ENCODE peak calls at places on chromosomes 2 and 18, in four cellular contexts. Q is right atrium auricular region, G is heart left ventricle, E is BJ. D is an unnamed sample. For H3K27me3, the result is how much of the 10 kb centered on the place peaks cover.

GRCh38 chr2:231199219-231199618 is 788 bp downstream of the ARMC9 start:
- DNase-seq in Q (no peak), G (no peak), E (no peak), D (no peak)

GRCh38 chr2:191115801-191116200 is 35.0 kb downstream of the STAT4 start:
- DNase-seq in Q (no peak), G (no peak), E (no peak), D (no peak)

GRCh38 chr2:240619506-240620148 is 5.7 kb upstream of the GPR35 start:
- DNase-seq in Q (no peak), G (peak), E (no peak), D (no peak)

GRCh38 chr2:165952600-165953210 is 871 bp downstream of the TTC21B start:
- DNase-seq in Q (no peak), G (no peak), E (peak), D (no peak)

GRCh38 chr18:12309683-12310198 is 1.7 kb downstream of the TUBB6 start:
- DNase-seq in Q (peak), G (no peak), E (no peak), D (no peak)

GRCh38 chr2:79260848-79261247 is 101.3 kb upstream of the REG3A start:
- DNase-seq in Q (no peak), G (no peak), E (no peak), D (no peak)

GRCh38 chr18:47115205-47115604 is 35.1 kb downstream of the HDHD2 start:
- DNase-seq in Q (no peak), G (no peak), E (no peak), D (no peak)

GRCh38 chr2:238107525-238108422 is 7.6 kb downstream of the ESPNL start:
- DNase-seq in Q (no peak), G (peak), E (no peak), D (no peak)

GRCh38 chr2:30706534-30707303 is 100.5 kb downstream of the CAPN13 start:
- DNase-seq in Q (no peak), G (peak), E (no peak), D (peak)

GRCh38 chr2:222915092-222915957 is 54.5 kb downstream of the ACSL3 start:
- DNase-seq in Q (no peak), G (no peak), E (no peak), D (no peak)

GRCh38 chr2:72694715-72695496 is 130.9 kb downstream of the EXOC6B start:
- DNase-seq in Q (peak), G (peak), E (peak), D (no peak)

GRCh38 chr2:147659051-147659450 is 185.8 kb upstream of the ACVR2A start:
- DNase-seq in Q (no peak), G (no peak), E (peak), D (no peak)

GRCh38 chr2:209973328-209973727 is 29.1 kb upstream of the RPE start:
- DNase-seq in Q (no peak), G (no peak), E (no peak), D (no peak)

DNA sequence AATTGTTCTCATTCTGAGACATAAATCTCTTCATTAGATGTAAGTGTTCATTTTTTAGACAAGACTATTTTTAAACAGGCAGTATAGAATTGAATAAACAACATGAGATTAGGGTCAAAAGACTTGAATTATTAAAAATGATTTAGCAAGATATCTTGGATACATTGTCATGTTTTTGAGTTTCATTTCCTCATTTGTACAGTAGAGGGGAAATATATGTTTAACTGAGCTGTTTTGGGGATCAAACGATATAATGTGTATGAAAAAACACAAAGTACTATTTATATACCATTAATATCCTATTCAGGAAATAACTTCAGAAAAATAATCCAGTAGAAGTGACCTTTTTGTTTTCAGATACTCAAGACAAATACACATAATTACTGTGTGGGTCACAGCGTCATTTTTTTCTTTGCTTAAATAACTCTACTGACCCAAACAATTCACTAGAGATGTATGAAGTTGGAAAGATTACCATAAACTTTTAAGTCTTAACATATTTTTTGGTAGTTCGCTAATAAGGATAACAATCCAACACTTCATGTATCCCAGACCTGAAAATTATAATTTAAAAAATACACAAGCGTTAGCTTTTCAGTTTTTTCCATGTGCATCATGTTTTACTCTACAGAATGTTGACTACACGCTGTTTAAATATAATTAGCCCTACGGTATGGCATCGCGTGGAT is 876 bp upstream of the ASXL3 start:
- DNase-seq in Q (no peak), G (no peak), E (no peak), D (no peak)
- H3K27me3 ChIP-seq in Q (under half), G (under half), E (under half), D (under half)

GRCh38 chr2:218860950-218861381 is 1.4 kb downstream of the WNT6 start:
- DNase-seq in Q (no peak), G (peak), E (no peak), D (no peak)

GRCh38 chr2:218859994-218860831 is 608 bp downstream of the WNT6 start:
- DNase-seq in Q (no peak), G (no peak), E (no peak), D (no peak)

GRCh38 chr2:218861645-218862318 is 2.2 kb downstream of the WNT6 start:
- DNase-seq in Q (no peak), G (no peak), E (no peak), D (no peak)

GRCh38 chr2:218865396-218865795 is 5.8 kb downstream of the WNT6 start:
- DNase-seq in Q (no peak), G (no peak), E (no peak), D (no peak)

GRCh38 chr2:218863021-218863520 is 3.5 kb downstream of the WNT6 start:
- DNase-seq in Q (no peak), G (no peak), E (no peak), D (no peak)
- H3K27me3 ChIP-seq in Q (under half), G (half or more), E (under half), D (under half)

GRCh38 chr2:199455186-199455532 is 2.6 kb downstream of the SATB2 start:
- DNase-seq in Q (no peak), G (no peak), E (no peak), D (no peak)
- H3K27me3 ChIP-seq in Q (under half), G (half or more), E (under half), D (under half)

GRCh38 chr2:69381337-69381737 is 5.7 kb downstream of the GFPT1 start:
- DNase-seq in Q (no peak), G (no peak), E (no peak), D (no peak)
- H3K27me3 ChIP-seq in Q (under half), G (under half), E (under half), D (under half)

GRCh38 chr18:59275406-59275949 is 2.2 kb upstream of the RAX start:
- DNase-seq in Q (no peak), G (no peak), E (no peak), D (no peak)

GRCh38 chr18:59272971-59273935 is at the start of gene RAX:
- DNase-seq in Q (no peak), G (no peak), E (no peak), D (no peak)

GRCh38 chr18:59272221-59272888 is 899 bp downstream of the RAX start:
- DNase-seq in Q (no peak), G (no peak), E (no peak), D (no peak)

GRCh38 chr18:59276047-59276446 is 2.8 kb upstream of the RAX start:
- DNase-seq in Q (no peak), G (no peak), E (no peak), D (no peak)

GRCh38 chr18:59273936-59274928 is 978 bp upstream of the RAX start:
- DNase-seq in Q (no peak), G (no peak), E (no peak), D (no peak)
- H3K27me3 ChIP-seq in Q (under half), G (half or more), E (half or more), D (under half)

DNA sequence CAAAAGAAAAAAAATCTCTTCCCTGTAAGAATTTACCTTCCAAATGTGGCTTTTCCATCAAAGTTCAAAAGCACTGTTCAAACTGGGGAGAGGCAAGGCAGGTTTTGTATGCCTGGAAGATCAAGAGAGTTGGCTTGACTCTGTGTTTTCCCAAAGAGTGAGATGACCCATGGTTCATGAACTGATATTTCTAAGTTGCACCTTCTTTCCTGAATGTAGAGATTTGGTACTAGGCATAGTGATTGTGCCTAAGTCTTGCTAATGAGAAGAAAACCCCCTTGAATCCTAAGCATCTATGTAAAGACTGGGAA is 23.4 kb upstream of the LPIN1 start:
- DNase-seq in Q (no peak), G (no peak), E (no peak), D (no peak)
- H3K27me3 ChIP-seq in Q (under half), G (under half), E (under half), D (under half)

DNA sequence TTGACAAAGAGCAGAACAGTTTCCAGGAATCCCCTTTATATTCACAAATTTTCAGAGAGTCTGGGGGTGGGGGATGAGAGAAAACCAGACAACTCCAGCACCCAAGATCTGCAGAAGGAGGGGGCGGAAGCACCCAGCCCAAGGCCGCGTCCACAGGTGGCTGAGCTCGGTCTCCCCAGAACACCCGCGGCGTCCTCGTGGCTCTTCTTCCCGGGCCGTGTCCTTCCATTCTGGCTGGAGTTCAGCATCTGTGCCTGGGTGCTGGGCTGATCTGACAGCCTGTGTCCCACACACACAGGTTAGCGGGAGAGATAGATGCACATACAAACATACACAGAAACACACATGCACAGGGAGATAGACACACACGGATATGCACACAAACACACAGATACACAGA is 455.8 kb upstream of the SALL3 start:
- DNase-seq in Q (no peak), G (no peak), E (no peak), D (no peak)
- H3K27me3 ChIP-seq in Q (under half), G (under half), E (under half), D (under half)

GRCh38 chr2:199470361-199470671 is 12.6 kb upstream of the SATB2 start:
- DNase-seq in Q (no peak), G (no peak), E (no peak), D (no peak)

GRCh38 chr2:199471443-199472057 is 13.8 kb upstream of the SATB2 start:
- DNase-seq in Q (no peak), G (peak), E (no peak), D (peak)

GRCh38 chr2:199468561-199469513 is 11.1 kb upstream of the SATB2 start:
- DNase-seq in Q (no peak), G (no peak), E (no peak), D (no peak)

GRCh38 chr2:199469514-199470360 is 12.0 kb upstream of the SATB2 start:
- DNase-seq in Q (no peak), G (no peak), E (no peak), D (no peak)

GRCh38 chr2:199470672-199471442 is 13.1 kb upstream of the SATB2 start:
- DNase-seq in Q (no peak), G (no peak), E (no peak), D (no peak)
- H3K27me3 ChIP-seq in Q (under half), G (half or more), E (half or more), D (under half)

GRCh38 chr2:218963597-218963996 is 4.1 kb downstream of the CDK5R2 start:
- DNase-seq in Q (no peak), G (no peak), E (no peak), D (no peak)
- H3K27me3 ChIP-seq in Q (under half), G (half or more), E (under half), D (under half)

GRCh38 chr2:36388472-36388871 is 32.9 kb downstream of the CRIM1 start:
- DNase-seq in Q (no peak), G (no peak), E (no peak), D (no peak)
- H3K27me3 ChIP-seq in Q (under half), G (under half), E (under half), D (under half)

D was measured in ascending aorta.